ENCODE peak calls at places on chromosomes 7 and 10, in four cellular contexts. One of them, this sample, is unnamed.

GRCh38 chr7:2945171-2945570 is 98.5 kb downstream of the CARD11 start:
- DNase-seq in NCI-H2171 treated with DMSO at 0.1 percent for 48 hours: no peak
- DNase-seq in naive thymus-derived CD8-positive, alpha-beta T cell: no peak
- DNase-seq in erythroblast: no peak
- DNase-seq in this sample: no peak

GRCh38 chr7:46352335-46352954 is 431.4 kb upstream of the IGFBP3 start:
- DNase-seq in NCI-H2171 treated with DMSO at 0.1 percent for 48 hours: peak; percentile 11
- DNase-seq in naive thymus-derived CD8-positive, alpha-beta T cell: peak; percentile 32
- DNase-seq in erythroblast: peak; percentile 28
- DNase-seq in this sample: no peak

GRCh38 chr7:26279405-26279804 is 12.3 kb upstream of the SNX10 start:
- DNase-seq in NCI-H2171 treated with DMSO at 0.1 percent for 48 hours: no peak
- DNase-seq in naive thymus-derived CD8-positive, alpha-beta T cell: no peak
- DNase-seq in erythroblast: peak; percentile 7
- DNase-seq in this sample: no peak

GRCh38 chr10:80486151-80486692 is 32.1 kb downstream of the TSPAN14 start:
- DNase-seq in NCI-H2171 treated with DMSO at 0.1 percent for 48 hours: no peak
- DNase-seq in naive thymus-derived CD8-positive, alpha-beta T cell: no peak
- DNase-seq in erythroblast: no peak
- DNase-seq in this sample: no peak

GRCh38 chr7:112202819-112203218 is 3.4 kb downstream of the DOCK4 start:
- DNase-seq in NCI-H2171 treated with DMSO at 0.1 percent for 48 hours: peak; percentile 41
- DNase-seq in naive thymus-derived CD8-positive, alpha-beta T cell: peak; percentile 38
- DNase-seq in erythroblast: peak; percentile 26
- DNase-seq in this sample: no peak

GRCh38 chr10:86025509-86025908 is 341.1 kb downstream of the GRID1 start:
- DNase-seq in NCI-H2171 treated with DMSO at 0.1 percent for 48 hours: no peak
- DNase-seq in naive thymus-derived CD8-positive, alpha-beta T cell: no peak
- DNase-seq in erythroblast: no peak
- DNase-seq in this sample: no peak

GRCh38 chr7:94284120-94284519 is 110.6 kb upstream of the COL1A2 start:
- DNase-seq in NCI-H2171 treated with DMSO at 0.1 percent for 48 hours: no peak
- DNase-seq in naive thymus-derived CD8-positive, alpha-beta T cell: no peak
- DNase-seq in erythroblast: no peak
- DNase-seq in this sample: no peak

GRCh38 chr10:132939957-132940790 is 2.2 kb downstream of the CFAP46 start:
- DNase-seq in NCI-H2171 treated with DMSO at 0.1 percent for 48 hours: peak; percentile 4
- DNase-seq in naive thymus-derived CD8-positive, alpha-beta T cell: no peak
- DNase-seq in erythroblast: peak; percentile 53
- DNase-seq in this sample: peak; percentile 85

GRCh38 chr7:65307651-65308299 is 65.9 kb upstream of the ZNF92 start:
- DNase-seq in NCI-H2171 treated with DMSO at 0.1 percent for 48 hours: peak; percentile 73
- DNase-seq in naive thymus-derived CD8-positive, alpha-beta T cell: peak; percentile 42
- DNase-seq in erythroblast: peak; percentile 76
- DNase-seq in this sample: no peak